ENCODE peak calls at places on chromosome 18, in six cellular contexts. One of them, this sample, is unnamed.
A peak's percentile ranks its signal among the peaks of the same experiment; 100 is the strongest.

GRCh38 chr18:46510386-46510785 is 146.6 kb downstream of the LOXHD1 start:
- DNase-seq in MG63: no peak
- DNase-seq in left ventricle myocardium inferior: no peak
- DNase-seq in foreskin fibroblast: no peak
- DNase-seq in GM12865: no peak
- DNase-seq in heart left ventricle: no peak
- DNase-seq in this sample: no peak

GRCh38 chr18:61400016-61400630 is 66.9 kb downstream of the CDH20 start:
- DNase-seq in left ventricle myocardium inferior: no peak
- DNase-seq in foreskin fibroblast: peak; percentile 23
- DNase-seq in MG63: no peak
- DNase-seq in heart left ventricle: no peak
- DNase-seq in GM12865: no peak
- DNase-seq in this sample: no peak

GRCh38 chr18:78069784-78070664 is 820.4 kb downstream of the GALR1 start:
- DNase-seq in heart left ventricle: peak; percentile 31
- DNase-seq in foreskin fibroblast: no peak
- DNase-seq in MG63: peak; percentile 4
- DNase-seq in GM12865: no peak
- DNase-seq in left ventricle myocardium inferior: peak; percentile 22
- DNase-seq in this sample: no peak

GRCh38 chr18:6203791-6204190 is 210.9 kb downstream of the L3MBTL4 start:
- DNase-seq in GM12865: no peak
- DNase-seq in foreskin fibroblast: no peak
- DNase-seq in MG63: no peak
- DNase-seq in heart left ventricle: no peak
- DNase-seq in left ventricle myocardium inferior: no peak
- DNase-seq in this sample: no peak

GRCh38 chr18:47613929-47614328 is 316.5 kb downstream of the SMAD2 start:
- DNase-seq in foreskin fibroblast: no peak
- DNase-seq in left ventricle myocardium inferior: no peak
- DNase-seq in GM12865: no peak
- DNase-seq in MG63: no peak
- DNase-seq in heart left ventricle: no peak
- DNase-seq in this sample: no peak

GRCh38 chr18:13232060-13232917 is 13.7 kb downstream of the LDLRAD4 start:
- DNase-seq in GM12865: no peak
- DNase-seq in left ventricle myocardium inferior: peak; percentile 56
- DNase-seq in foreskin fibroblast: no peak
- DNase-seq in heart left ventricle: peak; percentile 74
- DNase-seq in MG63: no peak
- DNase-seq in this sample: no peak

GRCh38 chr18:8703781-8704301 is 1.5 kb upstream of the MTCL1 start:
- DNase-seq in left ventricle myocardium inferior: no peak
- DNase-seq in GM12865: no peak
- DNase-seq in foreskin fibroblast: no peak
- DNase-seq in MG63: no peak
- DNase-seq in heart left ventricle: no peak
- DNase-seq in this sample: no peak

GRCh38 chr18:35588995-35589394 is 7.5 kb downstream of the GALNT1 start:
- DNase-seq in heart left ventricle: no peak
- DNase-seq in GM12865: peak; percentile 71
- DNase-seq in foreskin fibroblast: no peak
- DNase-seq in left ventricle myocardium inferior: no peak
- DNase-seq in MG63: no peak
- DNase-seq in this sample: peak; percentile 40

GRCh38 chr18:58581265-58581664 is 47.6 kb downstream of the ALPK2 start:
- DNase-seq in foreskin fibroblast: peak; percentile 88
- DNase-seq in left ventricle myocardium inferior: no peak
- DNase-seq in MG63: peak; percentile 93
- DNase-seq in GM12865: no peak
- DNase-seq in heart left ventricle: no peak
- DNase-seq in this sample: no peak

GRCh38 chr18:44816028-44816427 is 135.3 kb downstream of the SETBP1 start:
- DNase-seq in left ventricle myocardium inferior: no peak
- DNase-seq in heart left ventricle: no peak
- DNase-seq in foreskin fibroblast: no peak
- DNase-seq in GM12865: no peak
- DNase-seq in MG63: no peak
- DNase-seq in this sample: no peak

GRCh38 chr18:40866013-40866644 is 1088.9 kb upstream of the PIK3C3 start:
- DNase-seq in MG63: peak; percentile 14
- DNase-seq in GM12865: peak; percentile 5
- DNase-seq in heart left ventricle: no peak
- DNase-seq in left ventricle myocardium inferior: no peak
- DNase-seq in foreskin fibroblast: peak; percentile 56
- DNase-seq in this sample: no peak

GRCh38 chr18:74898965-74899364 is 301.3 kb downstream of the ZNF407 start:
- DNase-seq in left ventricle myocardium inferior: no peak
- DNase-seq in GM12865: no peak
- DNase-seq in foreskin fibroblast: peak; percentile 32
- DNase-seq in MG63: peak; percentile 53
- DNase-seq in heart left ventricle: no peak
- DNase-seq in this sample: no peak

GRCh38 chr18:43396266-43396665 is 119.0 kb upstream of the SYT4 start:
- DNase-seq in heart left ventricle: no peak
- DNase-seq in MG63: no peak
- DNase-seq in left ventricle myocardium inferior: no peak
- DNase-seq in GM12865: no peak
- DNase-seq in foreskin fibroblast: peak; percentile 2
- DNase-seq in this sample: no peak

GRCh38 chr18:28087173-28087563 is 89.8 kb downstream of the CDH2 start:
- DNase-seq in heart left ventricle: peak; percentile 56
- DNase-seq in GM12865: no peak
- DNase-seq in left ventricle myocardium inferior: no peak
- DNase-seq in foreskin fibroblast: peak; percentile 43
- DNase-seq in MG63: peak; percentile 45
- DNase-seq in this sample: no peak

GRCh38 chr18:43590182-43590903 is 313.1 kb upstream of the SYT4 start:
- DNase-seq in left ventricle myocardium inferior: no peak
- DNase-seq in foreskin fibroblast: peak; percentile 4
- DNase-seq in heart left ventricle: no peak
- DNase-seq in GM12865: no peak
- DNase-seq in MG63: no peak
- DNase-seq in this sample: no peak

GRCh38 chr18:3624818-3625716 is 175.1 kb downstream of the TGIF1 start:
- DNase-seq in GM12865: peak; percentile 11
- DNase-seq in foreskin fibroblast: peak; percentile 91
- DNase-seq in left ventricle myocardium inferior: no peak
- DNase-seq in heart left ventricle: no peak
- DNase-seq in MG63: peak; percentile 83
- DNase-seq in this sample: peak; percentile 70

GRCh38 chr18:3281456-3282400 is 19.8 kb downstream of the MYL12B start:
- DNase-seq in heart left ventricle: no peak
- DNase-seq in left ventricle myocardium inferior: no peak
- DNase-seq in MG63: no peak
- DNase-seq in GM12865: peak; percentile 74
- DNase-seq in foreskin fibroblast: peak; percentile 86
- DNase-seq in this sample: no peak

GRCh38 chr18:13608791-13609552 is 117.4 kb downstream of the FAM210A start:
- DNase-seq in heart left ventricle: no peak
- DNase-seq in foreskin fibroblast: no peak
- DNase-seq in GM12865: peak; percentile 67
- DNase-seq in MG63: peak; percentile 18
- DNase-seq in left ventricle myocardium inferior: no peak
- DNase-seq in this sample: peak; percentile 64

GRCh38 chr18:3525870-3526420 is 76.0 kb downstream of the TGIF1 start:
- DNase-seq in heart left ventricle: no peak
- DNase-seq in MG63: no peak
- DNase-seq in GM12865: peak; percentile 88
- DNase-seq in foreskin fibroblast: no peak
- DNase-seq in left ventricle myocardium inferior: no peak
- DNase-seq in this sample: peak; percentile 63

GRCh38 chr18:58496937-58497336 is 132.0 kb downstream of the ALPK2 start:
- DNase-seq in GM12865: peak; percentile 28
- DNase-seq in left ventricle myocardium inferior: no peak
- DNase-seq in heart left ventricle: no peak
- DNase-seq in foreskin fibroblast: no peak
- DNase-seq in MG63: peak; percentile 16
- DNase-seq in this sample: no peak

GRCh38 chr18:23977709-23978483 is 36.7 kb upstream of the TTC39C start:
- DNase-seq in MG63: no peak
- DNase-seq in heart left ventricle: no peak
- DNase-seq in left ventricle myocardium inferior: no peak
- DNase-seq in foreskin fibroblast: no peak
- DNase-seq in GM12865: no peak
- DNase-seq in this sample: no peak

GRCh38 chr18:23986610-23987359 is 27.8 kb upstream of the TTC39C start:
- DNase-seq in MG63: no peak
- DNase-seq in heart left ventricle: no peak
- DNase-seq in GM12865: peak; percentile 85
- DNase-seq in left ventricle myocardium inferior: no peak
- DNase-seq in foreskin fibroblast: no peak
- DNase-seq in this sample: no peak

GRCh38 chr18:23981369-23981768 is 33.2 kb upstream of the TTC39C start:
- DNase-seq in GM12865: peak; percentile 78
- DNase-seq in left ventricle myocardium inferior: no peak
- DNase-seq in foreskin fibroblast: no peak
- DNase-seq in heart left ventricle: no peak
- DNase-seq in MG63: no peak
- DNase-seq in this sample: peak; percentile 30

GRCh38 chr18:23977103-23977502 is 37.5 kb upstream of the TTC39C start:
- DNase-seq in heart left ventricle: no peak
- DNase-seq in GM12865: no peak
- DNase-seq in foreskin fibroblast: no peak
- DNase-seq in MG63: no peak
- DNase-seq in left ventricle myocardium inferior: no peak
- DNase-seq in this sample: no peak

GRCh38 chr18:23982154-23983071 is 32.1 kb upstream of the TTC39C start:
- DNase-seq in heart left ventricle: peak; percentile 55
- DNase-seq in left ventricle myocardium inferior: peak; percentile 58
- DNase-seq in MG63: no peak
- DNase-seq in GM12865: no peak
- DNase-seq in foreskin fibroblast: peak; percentile 85
- DNase-seq in this sample: no peak
- H3K4me3 ChIP-seq in heart left ventricle: no peak overlapping the region
- H3K4me3 ChIP-seq in left ventricle myocardium inferior: peak overlapping the region; percentile 21
- H3K4me3 ChIP-seq in MG63: no peak overlapping the region
- H3K4me3 ChIP-seq in GM12865: no peak overlapping the region
- H3K4me3 ChIP-seq in foreskin fibroblast: no peak overlapping the region
- H3K4me3 ChIP-seq in this sample: no peak overlapping the region

GRCh38 chr18:48921305-48922202 is 29.2 kb downstream of the SMAD7 start:
- DNase-seq in left ventricle myocardium inferior: no peak
- DNase-seq in foreskin fibroblast: no peak
- DNase-seq in GM12865: no peak
- DNase-seq in MG63: no peak
- DNase-seq in heart left ventricle: no peak
- DNase-seq in this sample: peak; percentile 49

GRCh38 chr18:48922203-48922800 is 28.5 kb downstream of the SMAD7 start:
- DNase-seq in left ventricle myocardium inferior: no peak
- DNase-seq in MG63: no peak
- DNase-seq in heart left ventricle: no peak
- DNase-seq in foreskin fibroblast: no peak
- DNase-seq in GM12865: no peak
- DNase-seq in this sample: no peak

GRCh38 chr18:48924621-48925601 is 25.9 kb downstream of the SMAD7 start:
- DNase-seq in MG63: no peak
- DNase-seq in GM12865: no peak
- DNase-seq in heart left ventricle: no peak
- DNase-seq in left ventricle myocardium inferior: no peak
- DNase-seq in foreskin fibroblast: no peak
- DNase-seq in this sample: peak; percentile 44

GRCh38 chr18:48923746-48924580 is 26.8 kb downstream of the SMAD7 start:
- DNase-seq in left ventricle myocardium inferior: no peak
- DNase-seq in MG63: no peak
- DNase-seq in foreskin fibroblast: peak; percentile 70
- DNase-seq in heart left ventricle: no peak
- DNase-seq in GM12865: peak; percentile 68
- DNase-seq in this sample: peak; percentile 60

GRCh38 chr18:48922801-48923730 is 27.7 kb downstream of the SMAD7 start:
- DNase-seq in left ventricle myocardium inferior: peak; percentile 72
- DNase-seq in MG63: no peak
- DNase-seq in GM12865: peak; percentile 32
- DNase-seq in foreskin fibroblast: peak; percentile 83
- DNase-seq in heart left ventricle: peak; percentile 72
- DNase-seq in this sample: peak; percentile 80
- H3K4me3 ChIP-seq in left ventricle myocardium inferior: peak overlapping the region; percentile 64
- H3K4me3 ChIP-seq in MG63: no peak overlapping the region
- H3K4me3 ChIP-seq in GM12865: no peak overlapping the region
- H3K4me3 ChIP-seq in foreskin fibroblast: peak overlapping the region; percentile 5
- H3K4me3 ChIP-seq in heart left ventricle: peak overlapping the region; percentile 45
- H3K4me3 ChIP-seq in this sample: peak overlapping the region; percentile 6

DNA sequence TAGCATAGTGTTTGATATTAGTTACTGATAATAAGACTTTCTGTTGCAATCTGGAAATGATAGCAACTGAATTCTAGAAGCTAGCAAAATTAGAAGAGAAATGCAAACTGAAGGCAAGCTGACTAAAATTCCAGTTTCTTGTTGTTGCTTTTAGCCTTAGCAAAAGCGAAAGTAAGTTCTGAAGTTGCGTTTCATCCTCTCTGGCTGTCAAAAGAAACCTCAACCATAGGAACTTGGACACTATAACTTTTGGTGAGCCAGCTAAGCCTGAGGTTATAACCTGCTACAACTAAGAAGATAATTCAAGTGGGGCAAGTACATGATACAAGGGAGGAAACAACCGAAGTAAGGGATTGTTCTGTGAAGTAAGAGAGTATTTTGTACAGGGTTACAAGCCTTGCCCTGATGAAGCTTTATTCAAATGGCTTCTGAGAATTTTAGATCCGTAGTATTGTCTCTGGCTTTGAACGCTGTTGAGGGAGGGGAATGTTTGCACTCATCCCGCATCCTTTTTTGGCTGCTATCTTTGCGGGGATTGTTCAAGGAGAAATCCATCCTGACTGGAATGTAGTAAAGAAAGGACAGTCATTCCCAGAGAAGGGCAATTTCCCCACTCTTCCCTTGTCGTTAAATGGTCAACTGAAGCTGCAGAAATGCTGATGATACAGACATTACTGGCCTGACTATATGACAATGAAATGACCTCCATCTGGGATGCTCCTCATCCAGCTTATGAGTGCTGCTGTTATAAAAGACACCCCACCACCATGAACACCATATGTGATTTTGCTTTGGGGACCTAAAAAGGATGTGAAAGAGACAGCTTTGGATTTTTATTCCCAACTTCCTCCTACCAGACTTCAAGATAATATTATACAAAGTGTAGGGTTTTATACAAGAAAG is 7.0 kb upstream of the TMX3 start:
- DNase-seq in left ventricle myocardium inferior: no peak
- DNase-seq in heart left ventricle: no peak
- DNase-seq in foreskin fibroblast: peak; percentile 11
- DNase-seq in MG63: no peak
- DNase-seq in GM12865: peak; percentile 69
- DNase-seq in this sample: no peak
- H3K4me3 ChIP-seq in left ventricle myocardium inferior: peak overlapping the region; percentile 54
- H3K4me3 ChIP-seq in heart left ventricle: peak overlapping the region; percentile 44
- H3K4me3 ChIP-seq in foreskin fibroblast: peak overlapping the region; percentile 18
- H3K4me3 ChIP-seq in MG63: peak overlapping the region; percentile 47
- H3K4me3 ChIP-seq in GM12865: peak overlapping the region; percentile 52
- H3K4me3 ChIP-seq in this sample: peak overlapping the region; percentile 13

DNA sequence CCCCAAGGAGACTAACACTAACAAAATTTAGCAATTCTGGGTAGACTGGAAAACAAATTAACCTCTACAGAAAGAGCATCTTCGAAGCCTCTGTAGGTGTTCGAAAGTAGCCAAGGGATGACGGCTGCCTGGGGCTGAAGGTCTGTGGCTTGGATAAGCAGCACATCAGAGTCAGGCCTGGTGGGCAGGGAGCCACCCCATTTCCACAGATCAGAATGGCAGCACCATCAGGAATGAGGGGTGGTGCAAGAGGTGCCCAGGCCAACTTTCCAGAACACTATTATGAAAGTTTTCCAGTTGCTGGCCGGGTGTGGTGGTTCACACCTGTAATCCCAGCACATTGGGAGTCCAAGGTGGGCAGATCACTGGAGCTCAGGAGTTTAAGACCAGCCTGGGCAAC is 57.9 kb downstream of the CABYR start:
- DNase-seq in left ventricle myocardium inferior: no peak
- DNase-seq in GM12865: no peak
- DNase-seq in foreskin fibroblast: no peak
- DNase-seq in MG63: no peak
- DNase-seq in heart left ventricle: no peak
- DNase-seq in this sample: no peak
- H3K4me3 ChIP-seq in left ventricle myocardium inferior: no peak overlapping the region
- H3K4me3 ChIP-seq in GM12865: no peak overlapping the region
- H3K4me3 ChIP-seq in foreskin fibroblast: no peak overlapping the region
- H3K4me3 ChIP-seq in MG63: no peak overlapping the region
- H3K4me3 ChIP-seq in heart left ventricle: no peak overlapping the region
- H3K4me3 ChIP-seq in this sample: no peak overlapping the region

This sample was measured in Peyer's patch.